ENCODE peak calls at places on chromosomes 7 and 10, in four cellular contexts. One of them, this sample, is unnamed.

GRCh38 chr10:133456041-133456951 is 2.6 kb downstream of the SCART1 start:
- DNase-seq in GM12864: no peak
- DNase-seq in glutamatergic neuron: no peak
- DNase-seq in CD8-positive, alpha-beta T cell: no peak
- DNase-seq in this sample: no peak

GRCh38 chr10:103665439-103665838 is 171.9 kb downstream of the NEURL1 start:
- DNase-seq in CD8-positive, alpha-beta T cell: no peak
- DNase-seq in GM12864: no peak
- DNase-seq in glutamatergic neuron: no peak
- DNase-seq in this sample: no peak

GRCh38 chr7:31100445-31100844 is 48.3 kb downstream of the ADCYAP1R1 start:
- DNase-seq in CD8-positive, alpha-beta T cell: no peak
- DNase-seq in GM12864: no peak
- DNase-seq in glutamatergic neuron: no peak
- DNase-seq in this sample: no peak

GRCh38 chr10:36181421-36181820 is 539.3 kb upstream of the FZD8 start:
- DNase-seq in glutamatergic neuron: no peak
- DNase-seq in GM12864: no peak
- DNase-seq in CD8-positive, alpha-beta T cell: no peak
- DNase-seq in this sample: no peak

GRCh38 chr10:104614245-104614831 is 26.8 kb upstream of the SORCS3 start:
- DNase-seq in CD8-positive, alpha-beta T cell: no peak
- DNase-seq in glutamatergic neuron: peak
- DNase-seq in GM12864: no peak
- DNase-seq in this sample: peak

GRCh38 chr7:135690566-135690965 is 28.3 kb downstream of the STMP1 start:
- DNase-seq in GM12864: no peak
- DNase-seq in CD8-positive, alpha-beta T cell: no peak
- DNase-seq in glutamatergic neuron: no peak
- DNase-seq in this sample: no peak

GRCh38 chr7:141752634-141753033 is 11.3 kb upstream of the TAS2R3 start:
- DNase-seq in glutamatergic neuron: no peak
- DNase-seq in GM12864: no peak
- DNase-seq in CD8-positive, alpha-beta T cell: no peak
- DNase-seq in this sample: no peak

GRCh38 chr7:479115-479947 is 40.3 kb downstream of the PDGFA start:
- DNase-seq in CD8-positive, alpha-beta T cell: no peak
- DNase-seq in glutamatergic neuron: peak
- DNase-seq in GM12864: no peak
- DNase-seq in this sample: no peak

GRCh38 chr7:28106316-28106957 is 74.2 kb downstream of the JAZF1 start:
- DNase-seq in GM12864: no peak
- DNase-seq in CD8-positive, alpha-beta T cell: no peak
- DNase-seq in glutamatergic neuron: no peak
- DNase-seq in this sample: no peak

GRCh38 chr10:84097787-84098353 is 41.4 kb upstream of the GHITM start:
- DNase-seq in GM12864: no peak
- DNase-seq in CD8-positive, alpha-beta T cell: no peak
- DNase-seq in glutamatergic neuron: no peak
- DNase-seq in this sample: no peak

GRCh38 chr7:607938-608337 is 88.3 kb upstream of the PDGFA start:
- DNase-seq in GM12864: no peak
- DNase-seq in CD8-positive, alpha-beta T cell: no peak
- DNase-seq in glutamatergic neuron: no peak
- DNase-seq in this sample: no peak

GRCh38 chr7:19117081-19117869 is at the start of gene TWIST1:
- DNase-seq in glutamatergic neuron: peak
- DNase-seq in CD8-positive, alpha-beta T cell: no peak
- DNase-seq in GM12864: no peak
- DNase-seq in this sample: peak

GRCh38 chr10:8595140-8595539 is 540.7 kb downstream of the GATA3 start:
- DNase-seq in glutamatergic neuron: no peak
- DNase-seq in GM12864: no peak
- DNase-seq in CD8-positive, alpha-beta T cell: no peak
- DNase-seq in this sample: no peak

GRCh38 chr10:8594176-8594575 is 539.7 kb downstream of the GATA3 start:
- DNase-seq in GM12864: no peak
- DNase-seq in glutamatergic neuron: no peak
- DNase-seq in CD8-positive, alpha-beta T cell: no peak
- DNase-seq in this sample: no peak

GRCh38 chr10:8591619-8592018 is 537.1 kb downstream of the GATA3 start:
- DNase-seq in GM12864: no peak
- DNase-seq in CD8-positive, alpha-beta T cell: no peak
- DNase-seq in glutamatergic neuron: no peak
- DNase-seq in this sample: no peak

GRCh38 chr10:8596929-8597472 is 542.5 kb downstream of the GATA3 start:
- DNase-seq in CD8-positive, alpha-beta T cell: no peak
- DNase-seq in GM12864: no peak
- DNase-seq in glutamatergic neuron: no peak
- DNase-seq in this sample: no peak

DNA sequence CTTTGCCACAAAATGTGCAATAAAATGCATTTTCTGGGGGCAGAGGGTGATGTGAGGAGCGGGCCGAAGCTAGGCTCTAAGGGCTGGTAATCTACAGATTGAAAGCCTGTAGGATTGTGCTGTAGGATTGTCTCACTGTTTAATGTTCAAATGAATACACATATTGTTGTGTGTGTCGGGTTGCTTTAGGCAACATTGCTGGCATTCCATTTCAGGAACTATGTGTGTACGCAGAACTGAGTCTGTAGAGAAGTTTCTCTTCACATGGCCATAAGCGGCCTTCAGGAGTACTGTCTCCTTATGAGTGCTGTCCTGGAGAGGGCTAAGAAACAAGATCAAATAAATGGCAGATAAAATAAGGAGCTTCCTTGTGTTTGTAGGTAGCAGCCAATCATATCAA is 540.2 kb downstream of the GATA3 start:
- DNase-seq in GM12864: no peak
- DNase-seq in glutamatergic neuron: no peak
- DNase-seq in CD8-positive, alpha-beta T cell: no peak
- DNase-seq in this sample: no peak
- TF ChIP-seq CTCF in GM12864: no peak
- TF ChIP-seq CTCF in glutamatergic neuron: no peak
- TF ChIP-seq CTCF in CD8-positive, alpha-beta T cell: no peak
- TF ChIP-seq CTCF in this sample: no peak

DNA sequence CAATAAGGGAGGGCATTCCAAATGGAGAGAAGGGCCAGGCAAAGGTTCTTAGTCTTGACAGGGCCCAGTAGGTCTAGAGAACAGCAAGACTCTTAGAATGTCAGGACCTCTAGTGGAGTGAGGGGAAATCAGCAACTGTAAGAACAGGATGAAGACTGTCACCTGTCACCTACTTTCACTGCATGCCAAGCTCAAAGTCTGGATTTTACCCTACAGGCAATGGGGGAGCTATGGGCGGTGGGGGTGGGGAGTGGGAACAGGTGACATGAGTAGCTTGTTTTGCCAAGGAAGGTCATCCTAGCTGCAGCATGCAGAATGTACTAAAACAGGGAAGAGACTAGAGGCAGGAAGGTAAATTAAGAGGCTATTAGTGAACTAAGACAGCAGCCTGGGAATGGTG is 18.3 kb downstream of the GOT1 start:
- DNase-seq in CD8-positive, alpha-beta T cell: no peak
- DNase-seq in glutamatergic neuron: no peak
- DNase-seq in GM12864: no peak
- DNase-seq in this sample: no peak
- TF ChIP-seq CTCF in CD8-positive, alpha-beta T cell: no peak
- TF ChIP-seq CTCF in glutamatergic neuron: no peak
- TF ChIP-seq CTCF in GM12864: peak
- TF ChIP-seq CTCF in this sample: no peak

GRCh38 chr10:17250736-17251135 is 22.7 kb downstream of the VIM start:
- DNase-seq in GM12864: no peak
- DNase-seq in CD8-positive, alpha-beta T cell: no peak
- DNase-seq in glutamatergic neuron: no peak
- DNase-seq in this sample: no peak
- TF ChIP-seq CTCF in GM12864: peak
- TF ChIP-seq CTCF in CD8-positive, alpha-beta T cell: no peak
- TF ChIP-seq CTCF in glutamatergic neuron: no peak
- TF ChIP-seq CTCF in this sample: no peak

DNA sequence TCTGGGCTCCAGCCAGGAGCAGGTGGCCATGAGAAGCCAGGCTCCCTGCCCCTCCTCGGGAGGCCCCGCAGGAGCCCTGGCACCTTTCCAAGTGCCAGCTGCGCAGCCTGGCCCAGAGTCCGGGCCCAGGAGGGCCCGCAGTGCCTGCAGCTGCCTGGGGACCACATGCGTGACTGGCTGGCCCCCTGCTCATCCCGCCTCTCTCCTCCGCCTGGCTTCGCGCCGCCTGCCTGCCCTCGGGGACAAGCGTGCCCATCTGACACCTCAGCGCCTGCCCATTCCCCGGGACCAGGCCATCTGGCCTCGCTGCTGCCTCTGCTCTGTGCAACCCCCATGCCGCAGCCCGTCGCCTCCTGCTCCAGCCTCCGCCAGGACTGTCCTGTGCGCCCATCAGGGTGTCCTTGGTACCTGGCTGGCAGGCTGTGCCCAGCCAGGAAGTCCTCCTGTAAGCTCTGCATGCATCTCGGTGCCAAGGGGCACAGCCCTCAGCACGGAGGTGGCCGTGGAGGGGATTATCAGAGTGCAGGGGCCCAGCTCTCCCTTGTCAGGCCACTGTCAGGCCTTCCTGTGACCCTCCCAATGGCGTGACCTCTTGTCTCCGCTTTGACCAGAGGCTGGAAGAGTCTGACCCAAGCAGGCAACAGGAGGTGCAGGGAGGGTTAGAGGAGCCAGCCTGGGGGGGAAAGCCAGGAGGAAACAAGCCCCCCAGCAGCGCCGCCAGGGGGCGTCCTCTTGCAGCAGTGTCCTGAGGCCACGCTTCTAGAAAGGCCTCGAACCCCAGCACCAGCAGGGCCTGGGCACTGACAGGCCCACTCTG is 50.5 kb downstream of the TMEM209 start:
- DNase-seq in glutamatergic neuron: peak
- DNase-seq in CD8-positive, alpha-beta T cell: no peak
- DNase-seq in GM12864: no peak
- DNase-seq in this sample: no peak
- TF ChIP-seq CTCF in glutamatergic neuron: peak
- TF ChIP-seq CTCF in CD8-positive, alpha-beta T cell: no peak
- TF ChIP-seq CTCF in GM12864: peak
- TF ChIP-seq CTCF in this sample: peak

DNA sequence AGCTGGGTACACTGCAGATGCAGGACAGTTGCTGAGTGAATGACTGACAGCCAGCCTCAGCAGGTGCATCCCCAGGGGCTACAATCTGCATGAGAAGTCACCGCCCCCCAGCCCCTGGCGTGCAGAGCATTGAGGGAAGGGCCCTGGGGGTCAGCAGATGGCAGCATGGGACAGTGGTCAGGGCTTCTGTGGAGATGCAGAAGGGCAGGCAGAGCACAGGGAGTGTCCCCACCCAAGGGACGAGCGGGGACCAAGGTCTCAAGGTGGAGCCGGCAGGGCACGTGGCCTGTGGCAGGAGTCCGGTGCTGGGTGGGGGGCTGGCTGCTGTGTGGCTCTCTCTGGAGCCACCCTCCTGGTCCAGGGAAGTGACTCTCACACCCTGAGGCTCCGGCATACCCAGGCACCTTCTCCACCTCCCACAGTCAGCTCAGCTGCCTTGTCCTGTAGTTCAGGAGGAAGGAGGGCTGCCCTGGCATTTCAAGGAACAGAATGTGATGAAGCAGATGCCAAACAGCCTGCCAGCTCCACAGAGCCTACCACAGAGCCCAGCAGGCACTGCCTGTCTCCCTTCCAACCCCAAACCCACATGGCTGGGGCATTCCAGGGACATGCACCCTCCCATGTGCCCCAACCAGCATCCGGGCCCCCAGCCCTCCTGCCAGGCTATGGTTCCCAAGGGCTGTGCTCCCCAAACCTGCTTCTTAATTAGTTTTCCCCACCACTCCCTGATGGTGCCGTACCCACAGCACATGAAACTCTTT is 114.5 kb downstream of the TMEM130 start:
- DNase-seq in glutamatergic neuron: peak
- DNase-seq in GM12864: no peak
- DNase-seq in CD8-positive, alpha-beta T cell: no peak
- DNase-seq in this sample: no peak
- TF ChIP-seq CTCF in glutamatergic neuron: no peak
- TF ChIP-seq CTCF in GM12864: peak
- TF ChIP-seq CTCF in CD8-positive, alpha-beta T cell: no peak
- TF ChIP-seq CTCF in this sample: no peak

DNA sequence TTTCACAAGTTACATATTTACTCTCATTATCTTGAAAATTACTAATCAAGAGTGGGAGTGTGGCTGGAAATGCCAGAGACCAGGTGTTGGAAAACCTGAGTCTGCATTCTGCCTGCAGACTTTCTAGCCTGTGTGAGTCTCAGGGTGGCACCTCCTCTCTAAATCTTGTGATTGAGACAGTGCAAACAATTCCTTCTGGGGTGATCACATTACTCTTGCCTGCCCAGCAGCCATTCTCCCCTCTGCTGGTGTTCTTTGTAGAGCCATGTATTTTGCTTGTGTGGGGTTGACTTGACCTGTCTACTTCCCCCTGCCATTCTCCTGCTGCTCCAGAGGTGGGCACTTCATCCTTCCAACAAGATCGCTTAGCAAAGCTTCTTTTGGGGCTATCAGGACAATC is 101.1 kb downstream of the RAPGEF5 start:
- DNase-seq in GM12864: no peak
- DNase-seq in CD8-positive, alpha-beta T cell: no peak
- DNase-seq in glutamatergic neuron: no peak
- DNase-seq in this sample: no peak
- TF ChIP-seq CTCF in GM12864: no peak
- TF ChIP-seq CTCF in CD8-positive, alpha-beta T cell: no peak
- TF ChIP-seq CTCF in glutamatergic neuron: no peak
- TF ChIP-seq CTCF in this sample: no peak

GRCh38 chr7:49660976-49661375 is 112.5 kb upstream of the VWC2 start:
- DNase-seq in GM12864: no peak
- DNase-seq in glutamatergic neuron: no peak
- DNase-seq in CD8-positive, alpha-beta T cell: no peak
- DNase-seq in this sample: no peak
- TF ChIP-seq CTCF in GM12864: no peak
- TF ChIP-seq CTCF in glutamatergic neuron: no peak
- TF ChIP-seq CTCF in CD8-positive, alpha-beta T cell: no peak
- TF ChIP-seq CTCF in this sample: no peak

GRCh38 chr10:129047001-129047400 is 420.0 kb upstream of the MGMT start:
- DNase-seq in CD8-positive, alpha-beta T cell: no peak
- DNase-seq in glutamatergic neuron: no peak
- DNase-seq in GM12864: no peak
- DNase-seq in this sample: no peak

GRCh38 chr10:129046074-129046681 is 420.9 kb upstream of the MGMT start:
- DNase-seq in CD8-positive, alpha-beta T cell: no peak
- DNase-seq in GM12864: no peak
- DNase-seq in glutamatergic neuron: no peak
- DNase-seq in this sample: no peak

GRCh38 chr10:129049501-129049900 is 417.5 kb upstream of the MGMT start:
- DNase-seq in CD8-positive, alpha-beta T cell: no peak
- DNase-seq in GM12864: no peak
- DNase-seq in glutamatergic neuron: peak
- DNase-seq in this sample: no peak

GRCh38 chr10:129047585-129047984 is 419.5 kb upstream of the MGMT start:
- DNase-seq in CD8-positive, alpha-beta T cell: no peak
- DNase-seq in GM12864: no peak
- DNase-seq in glutamatergic neuron: no peak
- DNase-seq in this sample: no peak

GRCh38 chr10:129048513-129048912 is 418.5 kb upstream of the MGMT start:
- DNase-seq in GM12864: no peak
- DNase-seq in glutamatergic neuron: no peak
- DNase-seq in CD8-positive, alpha-beta T cell: no peak
- DNase-seq in this sample: no peak
- TF ChIP-seq CTCF in GM12864: no peak
- TF ChIP-seq CTCF in glutamatergic neuron: no peak
- TF ChIP-seq CTCF in CD8-positive, alpha-beta T cell: no peak
- TF ChIP-seq CTCF in this sample: no peak